ENCODE peak calls at places on chromosomes 5 and 9, in four cellular contexts. W is neural progenitor cell, I is body of pancreas, X is lung. P is an unnamed sample.

GRCh38 chr5:104130320-104130719 is 567.7 kb upstream of the NUDT12 start:
- DNase-seq in W (no peak), I (no peak), X (no peak), P (no peak)

GRCh38 chr5:138969323-138970013 is 94.3 kb upstream of the LRRTM2 start:
- DNase-seq in W (no peak), I (no peak), X (no peak), P (no peak)

GRCh38 chr5:103132684-103133083 is 12.6 kb downstream of the PPIP5K2 start:
- DNase-seq in W (no peak), I (no peak), X (no peak), P (no peak)

GRCh38 chr9:112006361-112007020 is 109.9 kb downstream of the UGCG start:
- DNase-seq in W (peak; percentile 50), I (no peak), X (no peak), P (no peak)

GRCh38 chr9:4084440-4084818 is 215.4 kb downstream of the GLIS3 start:
- DNase-seq in W (no peak), I (no peak), X (no peak), P (no peak)

GRCh38 chr5:143002459-143003327 is 232.5 kb downstream of the ARHGAP26 start:
- DNase-seq in W (peak; percentile 30), I (no peak), X (no peak), P (no peak)

GRCh38 chr9:79796411-79796810 is 224.6 kb downstream of the TLE4 start:
- DNase-seq in W (no peak), I (no peak), X (no peak), P (no peak)

GRCh38 chr5:102668220-102668930 is 86.7 kb upstream of the PAM start:
- DNase-seq in W (no peak), I (no peak), X (no peak), P (no peak)

GRCh38 chr9:35001803-35002502 is 12.4 kb downstream of the DNAJB5 start:
- DNase-seq in W (no peak), I (no peak), X (no peak), P (no peak)

GRCh38 chr5:83306572-83307241 is 164.8 kb upstream of the VCAN start:
- DNase-seq in W (no peak), I (peak; percentile 11), X (peak; percentile 53), P (no peak)

GRCh38 chr9:80410106-80410505 is 838.3 kb downstream of the TLE4 start:
- DNase-seq in W (peak; percentile 5), I (no peak), X (no peak), P (peak; percentile 64)

GRCh38 chr5:154395407-154396106 is 50.2 kb upstream of the SAP30L start:
- DNase-seq in W (no peak), I (peak; percentile 30), X (peak; percentile 38), P (no peak)

GRCh38 chr5:66779535-66779934 is 183.3 kb downstream of the MAST4 start:
- DNase-seq in W (no peak), I (no peak), X (no peak), P (no peak)

GRCh38 chr9:87441251-87441650 is 56.4 kb upstream of the DAPK1 start:
- DNase-seq in W (no peak), I (no peak), X (no peak), P (no peak)

GRCh38 chr9:134625361-134626140 is 16.1 kb upstream of the COL5A1 start:
- DNase-seq in W (no peak), I (peak; percentile 3), X (no peak), P (no peak)

GRCh38 chr5:55338810-55339243 is 31.0 kb downstream of the MTREX start:
- DNase-seq in W (no peak), I (no peak), X (no peak), P (no peak)

GRCh38 chr9:22452415-22453010 is 5.9 kb downstream of the DMRTA1 start:
- DNase-seq in W (peak; percentile 57), I (peak; percentile 43), X (peak; percentile 43), P (no peak)

GRCh38 chr5:168714046-168714445 is 134.9 kb upstream of the PANK3 start:
- DNase-seq in W (no peak), I (no peak), X (no peak), P (no peak)

GRCh38 chr9:2017459-2018161 is 2.5 kb downstream of the SMARCA2 start:
- DNase-seq in W (peak; percentile 65), I (peak; percentile 78), X (peak; percentile 74), P (peak; percentile 76)

GRCh38 chr5:167451091-167451490 is 840.4 kb upstream of the WWC1 start:
- DNase-seq in W (no peak), I (no peak), X (no peak), P (no peak)

GRCh38 chr9:107548298-107549142 is 59.0 kb upstream of the KLF4 start:
- DNase-seq in W (no peak), I (peak; percentile 38), X (peak; percentile 34), P (no peak)

GRCh38 chr5:113204525-113205161 is 228.0 kb downstream of the DCP2 start:
- DNase-seq in W (no peak), I (peak; percentile 20), X (peak; percentile 31), P (no peak)

GRCh38 chr9:133515615-133516255 is 9.0 kb downstream of the MYMK start:
- DNase-seq in W (no peak), I (no peak), X (no peak), P (no peak)

GRCh38 chr9:122822958-122823357 is 5.4 kb downstream of the PDCL start:
- DNase-seq in W (no peak), I (no peak), X (no peak), P (no peak)

GRCh38 chr5:163041254-163041653 is 396.1 kb upstream of the CCNG1 start:
- DNase-seq in W (no peak), I (no peak), X (no peak), P (no peak)

GRCh38 chr5:179279347-179280094 is 65.7 kb downstream of the ADAMTS2 start:
- DNase-seq in W (no peak), I (no peak), X (no peak), P (no peak)

GRCh38 chr9:27572566-27572917 is 739 bp downstream of the C9orf72 start:
- DNase-seq in W (peak; percentile 62), I (peak; percentile 35), X (peak; percentile 62), P (no peak)
- H3K27ac ChIP-seq in W (peak overlapping the region; percentile 91), I (peak overlapping the region; percentile 93), X (peak overlapping the region; percentile 95), P (peak overlapping the region; percentile 58)

GRCh38 chr9:108665856-108666784 is 189.7 kb downstream of the ACTL7B start:
- DNase-seq in W (no peak), I (no peak), X (no peak), P (no peak)
- H3K27ac ChIP-seq in W (no peak overlapping the region), I (no peak overlapping the region), X (no peak overlapping the region), P (no peak overlapping the region)

GRCh38 chr5:1099931-1100651 is 11.8 kb downstream of the SLC12A7 start:
- DNase-seq in W (peak; percentile 54), I (no peak), X (no peak), P (no peak)
- H3K27ac ChIP-seq in W (peak overlapping the region; percentile 29), I (no peak overlapping the region), X (peak overlapping the region; percentile 72), P (no peak overlapping the region)

GRCh38 chr9:129349571-129349947 is 171.5 kb upstream of the IER5L start:
- DNase-seq in W (no peak), I (no peak), X (no peak), P (no peak)

GRCh38 chr9:129352157-129352870 is 174.3 kb upstream of the IER5L start:
- DNase-seq in W (peak; percentile 93), I (no peak), X (no peak), P (peak; percentile 93)

GRCh38 chr9:129350143-129350935 is 172.3 kb upstream of the IER5L start:
- DNase-seq in W (no peak), I (no peak), X (no peak), P (no peak)

GRCh38 chr9:129351642-129352151 is 173.6 kb upstream of the IER5L start:
- DNase-seq in W (peak; percentile 81), I (no peak), X (no peak), P (no peak)

DNA sequence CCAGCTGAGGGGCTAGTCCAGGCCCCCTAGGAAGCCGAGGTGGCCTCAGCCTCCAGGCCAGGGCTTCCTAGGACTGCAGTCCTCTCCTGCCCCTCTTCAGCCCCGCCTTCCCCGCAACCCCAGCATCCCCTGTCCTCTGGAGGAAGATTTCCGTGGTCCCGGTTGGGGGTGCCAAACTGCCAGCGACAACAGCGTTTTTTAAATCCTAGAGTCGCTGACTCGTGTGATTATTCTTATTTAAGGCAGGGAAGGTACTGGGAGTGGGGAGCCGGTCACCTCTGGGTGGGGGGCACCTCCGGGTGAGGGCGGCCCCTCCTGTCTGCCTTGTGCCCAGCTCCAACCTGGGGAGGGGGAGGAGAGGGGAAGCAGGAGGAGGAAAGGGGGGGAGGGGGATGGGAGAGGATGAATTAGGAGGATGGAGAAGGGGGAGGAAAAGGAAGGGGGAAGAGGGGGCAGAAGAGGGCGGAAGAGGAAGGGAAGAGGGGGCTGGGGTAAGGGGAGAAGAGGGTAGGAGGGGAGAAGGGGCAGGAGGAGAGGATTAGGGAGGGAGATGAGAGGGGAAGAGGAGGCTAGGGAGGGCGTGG is 173.1 kb upstream of the IER5L start:
- DNase-seq in W (peak; percentile 89), I (no peak), X (no peak), P (peak; percentile 86)
- H3K27ac ChIP-seq in W (peak overlapping the region; percentile 19), I (no peak overlapping the region), X (no peak overlapping the region), P (no peak overlapping the region)

GRCh38 chr5:56588125-56588516 is 227.2 kb upstream of the MAP3K1 start:
- DNase-seq in W (no peak), I (no peak), X (no peak), P (no peak)

GRCh38 chr5:56585466-56585865 is 229.9 kb upstream of the MAP3K1 start:
- DNase-seq in W (no peak), I (no peak), X (no peak), P (no peak)

GRCh38 chr5:56588636-56589485 is 226.5 kb upstream of the MAP3K1 start:
- DNase-seq in W (peak; percentile 50), I (no peak), X (peak; percentile 34), P (no peak)

GRCh38 chr5:56587381-56588124 is 227.8 kb upstream of the MAP3K1 start:
- DNase-seq in W (no peak), I (no peak), X (no peak), P (no peak)

DNA sequence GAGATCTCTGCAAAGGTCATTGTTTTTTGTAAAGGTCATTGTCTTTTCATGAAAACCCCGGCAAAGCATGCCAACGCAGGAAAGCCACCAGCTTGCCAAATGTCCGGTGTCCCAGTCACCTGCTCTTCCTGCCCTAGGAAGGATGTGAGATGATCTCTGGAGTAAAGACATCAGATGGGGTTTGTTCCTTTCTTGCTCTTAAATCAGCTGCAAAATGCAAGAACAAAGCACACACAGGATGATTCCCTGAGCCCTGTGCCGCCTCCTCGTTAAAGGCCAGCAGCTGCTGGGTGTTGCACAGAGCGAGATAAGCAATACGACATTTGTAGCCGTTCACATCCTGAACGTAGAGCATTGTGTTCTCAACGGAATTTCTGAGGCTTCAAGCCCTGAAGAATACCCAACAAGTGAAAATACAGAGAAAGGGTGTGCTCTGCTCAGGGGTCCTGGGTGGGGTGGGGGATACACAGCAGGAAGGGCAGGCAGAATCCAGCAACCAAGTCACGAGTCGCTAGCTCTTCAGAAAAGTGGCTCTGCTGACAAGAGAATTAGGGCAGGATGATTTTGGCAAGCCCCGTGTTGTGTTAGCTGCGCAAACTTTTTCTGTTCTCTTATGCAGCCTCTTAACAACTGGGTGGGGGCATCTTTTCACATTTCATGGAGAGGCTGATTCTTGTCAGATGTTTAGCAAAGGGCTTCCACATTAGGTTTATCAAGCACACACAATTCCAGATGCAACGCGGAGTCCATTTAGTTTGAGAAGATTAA is 229.2 kb upstream of the MAP3K1 start:
- DNase-seq in W (peak; percentile 74), I (peak; percentile 20), X (peak; percentile 35), P (no peak)
- H3K27ac ChIP-seq in W (peak overlapping the region; percentile 90), I (no peak overlapping the region), X (no peak overlapping the region), P (no peak overlapping the region)

GRCh38 chr9:77533678-77534077 is 114.4 kb downstream of the GNA14 start:
- DNase-seq in W (no peak), I (no peak), X (no peak), P (no peak)
- H3K27ac ChIP-seq in W (no peak overlapping the region), I (peak overlapping the region; percentile 31), X (no peak overlapping the region), P (no peak overlapping the region)

P was measured in H1.